ENCODE peak calls at places on chromosomes 11 and 22, in ten cellular contexts. Z is ELR; P is spleen; M is stimulated activated CD8-positive, alpha-beta memory T cell treated with anti-CD3 and anti-CD28 coated beads, Interleukin-4, amount 100 ng/mL, for 4 hours; S is cardiac muscle cell; X is HCEC 1CT; T is T-helper 1 cell; O is bronchial epithelial cell; F is stromal cell of bone marrow; Y is colonic mucosa. L is an unnamed sample.

GRCh38 chr11:70240337-70240736 is 30.2 kb upstream of the PPFIA1 start:
- DNase-seq in F (no peak), S (no peak), P (no peak), X (no peak), O (no peak), M (no peak), T (no peak), Y (no peak), Z (no peak), L (no peak)

GRCh38 chr11:104164028-104164520 is at the start of gene PDGFD:
- DNase-seq in F (peak; percentile 23), S (peak; percentile 89), M (no peak), P (peak; percentile 88), O (peak; percentile 44), Y (peak; percentile 34), T (no peak), Z (peak; percentile 71), X (peak; percentile 2), L (peak; percentile 50)

GRCh38 chr22:50121202-50121740 is 31.5 kb downstream of the MOV10L1 start:
- DNase-seq in M (no peak), S (no peak), P (no peak), O (no peak), X (no peak), F (no peak), Y (no peak), Z (no peak), T (no peak), L (no peak)

GRCh38 chr22:26399288-26399687 is 29.8 kb upstream of the ASPHD2 start:
- DNase-seq in P (no peak), F (no peak), X (no peak), Y (no peak), O (no peak), S (no peak), Z (peak; percentile 23), T (no peak), M (no peak), L (no peak)

GRCh38 chr11:94926271-94926625 is 47.1 kb downstream of the CWC15 start:
- DNase-seq in O (no peak), M (no peak), T (no peak), P (no peak), X (peak; percentile 14), Z (peak; percentile 33), Y (no peak), F (no peak), S (no peak), L (no peak)

GRCh38 chr11:36235750-36236149 is 53.5 kb downstream of the COMMD9 start:
- DNase-seq in Y (no peak), T (no peak), X (peak; percentile 18), Z (peak; percentile 23), P (no peak), F (no peak), M (no peak), S (no peak), O (no peak), L (no peak)

GRCh38 chr11:65078151-65078550 is 5.7 kb downstream of the CDCA5 start:
- DNase-seq in P (peak; percentile 82), S (peak; percentile 40), T (peak; percentile 71), O (peak; percentile 37), Z (peak; percentile 54), Y (peak; percentile 75), X (peak; percentile 27), M (peak; percentile 49), F (no peak), L (peak; percentile 35)

GRCh38 chr11:11909727-11910126 is 68.0 kb downstream of the USP47 start:
- DNase-seq in Z (peak; percentile 48), S (no peak), M (no peak), Y (no peak), O (no peak), X (peak; percentile 83), F (no peak), P (no peak), T (no peak), L (no peak)

L was measured in stimulated activated naive B cell treated with anti-CD40 and anti-IgM and Interleukin-4, amounts not matched to agents 10 μg/mL and 1 μg/mL and 100 μg/mL, for 72 hours.